ENCODE peak calls at places on chromosomes 4 and X, in five cellular contexts. S is A549, W is H54, X is IMR-90, J is transverse colon. C is an unnamed sample.

GRCh38 chr4:67437974-67438713 is 107.2 kb downstream of the CENPC start:
- DNase-seq in W (no peak), S (no peak), J (no peak), X (peak), C (no peak)

GRCh38 chrX:50072110-50072509 is 128.7 kb downstream of the AKAP4 start:
- DNase-seq in S (no peak), J (no peak), W (no peak), X (no peak), C (no peak)

GRCh38 chr4:2249526-2249991 is 7.6 kb upstream of the HAUS3 start:
- DNase-seq in W (no peak), J (no peak), X (no peak), S (no peak), C (no peak)

GRCh38 chr4:113293043-113293560 is 243.6 kb downstream of the ANK2 start:
- DNase-seq in S (no peak), J (no peak), W (no peak), X (peak), C (no peak)

GRCh38 chr4:8778760-8779159 is 92.9 kb downstream of the HMX1 start:
- DNase-seq in W (no peak), X (no peak), J (no peak), S (no peak), C (no peak)

GRCh38 chrX:150370589-150371312 is 7.6 kb downstream of the MAMLD1 start:
- DNase-seq in J (no peak), S (no peak), W (no peak), X (peak), C (no peak)

GRCh38 chr4:40238700-40239548 is 42.1 kb downstream of the RHOH start:
- DNase-seq in X (no peak), S (peak), J (peak), W (no peak), C (peak)

GRCh38 chr4:2361366-2362285 is 56.8 kb downstream of the ZFYVE28 start:
- DNase-seq in W (no peak), X (no peak), S (no peak), J (no peak), C (no peak)

GRCh38 chrX:10574663-10575062 is 45.7 kb downstream of the MID1 start:
- DNase-seq in W (no peak), X (no peak), S (no peak), J (no peak), C (no peak)

GRCh38 chr4:64192731-64193412 is 216.4 kb downstream of the TECRL start:
- DNase-seq in J (no peak), X (no peak), S (no peak), W (no peak), C (no peak)

GRCh38 chr4:184066584-184067300 is 150.9 kb downstream of the ENPP6 start:
- DNase-seq in W (no peak), X (no peak), J (no peak), S (no peak), C (no peak)

GRCh38 chr4:22532117-22532516 is 16.3 kb upstream of the ADGRA3 start:
- DNase-seq in X (no peak), S (no peak), J (no peak), W (no peak), C (no peak)

GRCh38 chr4:38155589-38156294 is 195.5 kb downstream of the PTTG2 start:
- DNase-seq in X (no peak), J (no peak), S (no peak), W (no peak), C (no peak)

GRCh38 chr4:54254116-54254914 is 25.2 kb downstream of the PDGFRA start:
- DNase-seq in W (no peak), S (no peak), J (no peak), X (peak), C (no peak)

GRCh38 chr4:175947117-175947722 is 118.4 kb upstream of the WDR17 start:
- DNase-seq in J (no peak), W (no peak), X (peak), S (peak), C (peak)

GRCh38 chrX:135522878-135523693 is 2.6 kb downstream of the INTS6L start:
- DNase-seq in W (no peak), S (no peak), X (no peak), J (no peak), C (peak)

GRCh38 chr4:119106036-119107000 is 29.3 kb upstream of the MYOZ2 start:
- DNase-seq in S (no peak), J (no peak), X (no peak), W (no peak), C (no peak)

GRCh38 chr4:101337688-101338087 is 9.6 kb downstream of the PPP3CA start:
- DNase-seq in W (peak), X (peak), J (no peak), S (no peak), C (no peak)

GRCh38 chrX:22634751-22635150 is 362.0 kb downstream of the CBLL2 start:
- DNase-seq in S (no peak), J (no peak), X (peak), W (no peak), C (no peak)

GRCh38 chr4:146245246-146245645 is 30.9 kb downstream of the REELD1 start:
- DNase-seq in S (no peak), X (peak), W (no peak), J (peak), C (peak)

GRCh38 chr4:64682946-64683345 is 273.7 kb upstream of the TECRL start:
- DNase-seq in J (no peak), W (no peak), S (no peak), X (no peak), C (no peak)

GRCh38 chrX:148530464-148531077 is 30.2 kb downstream of the AFF2 start:
- DNase-seq in S (peak), J (no peak), W (no peak), X (peak), C (peak)

GRCh38 chr4:6907658-6908191 is 1.9 kb upstream of the TBC1D14 start:
- DNase-seq in W (no peak), X (no peak), J (peak), S (peak), C (peak)

GRCh38 chr4:114184901-114185300 is 205.5 kb upstream of the ARSJ start:
- DNase-seq in S (no peak), J (no peak), W (no peak), X (no peak), C (no peak)

GRCh38 chr4:5821665-5822358 is 71.1 kb downstream of the CRMP1 start:
- DNase-seq in W (peak), S (peak), J (no peak), X (no peak), C (no peak)

GRCh38 chr4:20832821-20833220 is 132.6 kb downstream of the PACRGL start:
- DNase-seq in W (no peak), J (no peak), X (peak), S (no peak), C (no peak)

GRCh38 chr4:15343581-15343980 is 84.3 kb upstream of the C1QTNF7 start:
- DNase-seq in W (no peak), J (no peak), S (no peak), X (no peak), C (no peak)

GRCh38 chrX:148389629-148390028 is 110.8 kb upstream of the AFF2 start:
- DNase-seq in S (no peak), X (no peak), J (no peak), W (no peak), C (no peak)

GRCh38 chr4:30839583-30840520 is 119.7 kb downstream of the PCDH7 start:
- DNase-seq in X (peak), S (no peak), J (no peak), W (no peak), C (no peak)

GRCh38 chr4:108527729-108528128 is 92.6 kb upstream of the RPL34 start:
- DNase-seq in W (no peak), S (no peak), X (no peak), J (no peak), C (no peak)

GRCh38 chrX:32788936-32789335 is 422.4 kb downstream of the DMD start:
- DNase-seq in W (no peak), X (no peak), J (no peak), S (no peak), C (no peak)

GRCh38 chrX:72100824-72101351 is 30.8 kb downstream of the RTL5 start:
- DNase-seq in J (peak), W (no peak), X (no peak), S (no peak), C (peak)

GRCh38 chr4:166143227-166143626 is 270.2 kb downstream of the TLL1 start:
- DNase-seq in S (no peak), X (no peak), J (no peak), W (peak), C (no peak)

GRCh38 chr4:148539387-148539786 is 97.2 kb upstream of the NR3C2 start:
- DNase-seq in S (no peak), J (peak), W (no peak), X (no peak), C (no peak)

GRCh38 chrX:16836371-16836770 is 33.8 kb downstream of the RBBP7 start:
- DNase-seq in W (no peak), S (peak), X (peak), J (peak), C (peak)

GRCh38 chr4:114598191-114599121 is at the start of gene UGT8:
- DNase-seq in J (peak), W (no peak), S (peak), X (no peak), C (peak)

DNA sequence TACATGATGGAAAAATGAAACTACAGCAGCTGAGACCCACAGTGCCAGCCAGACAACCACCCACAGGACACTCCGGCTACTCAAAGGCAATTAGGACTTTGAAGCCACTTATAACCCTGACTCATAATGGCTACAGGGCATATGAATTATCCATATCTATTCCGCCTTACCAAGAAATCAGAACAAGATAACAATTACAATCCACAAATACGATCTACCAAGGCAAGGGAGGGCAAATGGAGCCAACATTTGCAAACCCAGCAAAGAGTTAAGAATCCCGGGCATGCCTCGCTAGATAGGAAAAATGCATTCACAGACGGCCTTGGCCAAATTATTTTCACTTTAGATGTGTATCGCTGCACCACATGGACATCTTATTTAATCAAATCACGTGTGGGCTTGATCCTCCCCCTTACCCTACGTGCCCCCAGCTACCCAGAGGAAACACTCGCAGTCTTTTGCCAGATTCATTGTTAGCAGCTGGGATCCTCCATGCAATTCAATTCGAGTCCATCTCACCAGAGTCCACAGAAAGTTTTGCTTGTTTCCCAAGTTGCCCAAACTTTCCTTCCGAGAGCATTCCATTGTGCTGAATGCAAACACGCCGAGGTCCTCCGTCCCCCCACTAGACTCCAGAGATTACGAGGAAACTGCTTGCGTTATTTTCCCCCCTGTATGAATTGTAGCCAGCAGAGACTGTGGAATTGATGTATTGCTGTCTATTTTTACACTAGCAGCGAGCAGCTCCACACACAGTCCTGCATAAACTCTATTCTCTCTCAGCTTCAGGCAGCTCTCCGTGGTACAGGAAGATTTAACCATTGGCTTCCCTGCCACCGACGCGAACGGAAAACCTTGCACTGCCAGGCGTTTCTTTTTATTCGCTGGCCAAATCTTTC is 1.2 kb downstream of the PPARGC1A start:
- DNase-seq in W (no peak), X (peak), S (no peak), J (no peak), C (no peak)
- TF ChIP-seq POLR2A in W (no peak), X (no peak), S (no peak), J (peak), C (no peak)

DNA sequence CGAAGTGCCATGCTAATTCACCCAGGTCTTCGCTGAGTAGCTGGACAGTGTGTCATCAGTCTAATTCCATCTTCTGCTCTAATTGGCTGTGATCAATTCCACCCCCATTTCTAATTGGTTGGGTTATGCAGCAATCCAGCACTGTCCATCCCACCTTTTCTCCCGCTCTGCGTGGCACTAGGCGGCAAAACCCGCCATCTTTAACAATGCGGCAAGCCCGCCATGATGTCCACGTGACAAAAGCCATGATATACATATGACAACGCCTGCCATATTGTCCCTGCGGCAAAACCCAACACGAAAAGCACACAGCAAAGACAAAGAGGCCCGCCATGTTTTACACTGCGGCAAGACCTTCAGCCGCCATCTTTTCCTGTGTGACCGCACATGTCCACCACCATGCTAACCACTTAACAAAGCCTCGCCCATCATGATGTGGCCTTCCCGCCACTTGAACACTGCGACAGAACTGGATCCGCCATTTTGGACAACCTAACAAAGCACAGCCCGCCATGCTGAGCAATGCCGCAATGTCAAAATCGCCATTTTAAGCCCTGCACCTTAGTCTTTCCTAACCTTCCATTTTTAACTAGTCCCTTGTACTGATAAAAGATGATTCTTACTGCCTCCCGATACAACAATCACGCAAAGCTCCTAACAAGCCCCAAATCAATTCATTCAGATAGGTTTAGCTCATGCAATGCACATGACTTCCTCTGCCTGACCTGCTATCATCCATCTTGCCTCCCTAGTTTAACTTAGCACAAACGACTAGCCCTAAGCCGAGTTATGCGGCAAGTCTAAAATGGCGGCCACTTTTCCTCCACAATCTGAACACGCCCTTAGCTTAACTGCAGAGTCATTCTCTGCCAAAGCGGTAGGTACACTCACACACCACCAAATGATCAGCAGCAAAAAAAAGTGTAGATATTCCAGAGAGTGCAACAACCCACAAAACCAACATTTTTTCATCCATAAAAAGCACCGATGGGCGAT is 288.3 kb downstream of the CHIC1 start:
- DNase-seq in J (peak), S (no peak), X (peak), W (no peak), C (no peak)
- TF ChIP-seq POLR2A in J (no peak), S (no peak), X (no peak), W (no peak), C (no peak)

GRCh38 chr4:4245172-4245571 is 2.9 kb downstream of the TMEM128 start:
- DNase-seq in W (no peak), X (no peak), J (no peak), S (no peak), C (no peak)

GRCh38 chr4:4247711-4248035 is 350 bp downstream of the TMEM128 start:
- DNase-seq in J (no peak), S (no peak), W (no peak), X (peak), C (no peak)

GRCh38 chr4:4248885-4249203 is 821 bp upstream of the TMEM128 start:
- DNase-seq in X (peak), W (no peak), J (no peak), S (no peak), C (peak)

GRCh38 chr4:4249876-4250275 is 1.9 kb upstream of the TMEM128 start:
- DNase-seq in S (no peak), X (no peak), J (no peak), W (no peak), C (no peak)

GRCh38 chr4:4248036-4248884 is at the start of gene TMEM128:
- DNase-seq in W (peak), J (peak), S (peak), X (peak), C (peak)
- TF ChIP-seq POLR2A in W (peak), J (peak), S (peak), X (peak), C (peak)

GRCh38 chr4:177369372-177369771 is 59.7 kb downstream of the NEIL3 start:
- DNase-seq in S (no peak), X (peak), W (no peak), J (no peak), C (no peak)

GRCh38 chr4:177371452-177371851 is 61.8 kb downstream of the NEIL3 start:
- DNase-seq in S (no peak), X (no peak), W (no peak), J (no peak), C (no peak)

GRCh38 chr4:177367336-177367735 is 57.7 kb downstream of the NEIL3 start:
- DNase-seq in W (no peak), J (no peak), X (peak), S (peak), C (no peak)
- TF ChIP-seq POLR2A in W (no peak), J (no peak), X (no peak), S (no peak), C (no peak)

C was measured in erythroblast.